ENCODE peak calls at places on chromosomes 11 and 22, in four cellular contexts. P is H1, I is mesenchymal stem cell, N is IMR-90. Z is an unnamed sample.
A peak's percentile ranks its signal among the peaks of the same experiment; 100 is the strongest.

GRCh38 chr22:49664891-49665290 is 162.8 kb downstream of the BRD1 start:
- DNase-seq in N (no peak), P (no peak), I (no peak), Z (peak; percentile 18)

GRCh38 chr11:67434395-67434881 is 3.0 kb downstream of the PTPRCAP start:
- DNase-seq in I (no peak), N (no peak), P (no peak), Z (no peak)

GRCh38 chr22:39219071-39220050 is 25.4 kb downstream of the PDGFB start:
- DNase-seq in N (no peak), I (no peak), P (no peak), Z (peak; percentile 26)

GRCh38 chr11:93861808-93862207 is 11.4 kb upstream of the VSTM5 start:
- DNase-seq in P (no peak), I (no peak), N (no peak), Z (no peak)

GRCh38 chr11:120523196-120523595 is 11.6 kb downstream of the GRIK4 start:
- DNase-seq in P (no peak), I (no peak), N (no peak), Z (peak; percentile 43)

GRCh38 chr22:49670610-49671330 is 156.9 kb downstream of the BRD1 start:
- DNase-seq in N (no peak), P (no peak), I (no peak), Z (peak; percentile 54)

GRCh38 chr11:102522332-102523207 is 8.0 kb downstream of the MMP7 start:
- DNase-seq in P (no peak), N (no peak), I (no peak), Z (no peak)

GRCh38 chr22:39592104-39593060 is 21.8 kb downstream of the CACNA1I start:
- DNase-seq in I (peak; percentile 85), P (no peak), N (peak; percentile 80), Z (no peak)

GRCh38 chr11:83865636-83866461 is 579.7 kb upstream of the CCDC90B start:
- DNase-seq in N (peak; percentile 49), I (peak; percentile 89), P (no peak), Z (no peak)

GRCh38 chr11:87290304-87290922 is 252.7 kb downstream of the TMEM135 start:
- DNase-seq in I (peak; percentile 69), P (no peak), N (peak; percentile 64), Z (no peak)

GRCh38 chr11:47466701-47467250 is 17.8 kb upstream of the RAPSN start:
- DNase-seq in N (no peak), P (no peak), I (no peak), Z (no peak)

GRCh38 chr11:103681855-103682254 is 354.6 kb upstream of the DDI1 start:
- DNase-seq in I (no peak), N (no peak), P (no peak), Z (no peak)

GRCh38 chr11:32312865-32313403 is 122.4 kb downstream of the WT1 start:
- DNase-seq in I (peak; percentile 72), N (peak; percentile 52), P (no peak), Z (peak; percentile 73)

GRCh38 chr11:579830-580601 is 3.7 kb downstream of the PHRF1 start:
- DNase-seq in N (peak; percentile 25), P (no peak), I (no peak), Z (no peak)

GRCh38 chr11:86608251-86608799 is 64.1 kb downstream of the ME3 start:
- DNase-seq in I (peak; percentile 80), N (peak; percentile 80), P (no peak), Z (peak; percentile 64)

GRCh38 chr11:22681281-22681812 is 14.9 kb downstream of the GAS2 start:
- DNase-seq in P (no peak), I (no peak), N (no peak), Z (no peak)

GRCh38 chr22:26362471-26362870 is 66.6 kb upstream of the ASPHD2 start:
- DNase-seq in N (peak; percentile 6), P (no peak), I (no peak), Z (no peak)

GRCh38 chr11:29190313-29190712 is 826.5 kb downstream of the KCNA4 start:
- DNase-seq in I (no peak), P (no peak), N (no peak), Z (no peak)

GRCh38 chr11:528815-529728 is 6.3 kb downstream of the HRAS start:
- DNase-seq in I (no peak), N (no peak), P (no peak), Z (no peak)

GRCh38 chr22:35315855-35316745 is 16.4 kb downstream of the TOM1 start:
- DNase-seq in N (no peak), P (no peak), I (no peak), Z (no peak)

GRCh38 chr22:27809226-27809625 is 7.7 kb upstream of the MN1 start:
- DNase-seq in N (no peak), P (no peak), I (no peak), Z (peak; percentile 52)

GRCh38 chr11:6531267-6531752 is 34.2 kb downstream of the DNHD1 start:
- DNase-seq in N (peak; percentile 52), I (peak; percentile 72), P (no peak), Z (no peak)

GRCh38 chr11:118398797-118399564 is 2.4 kb upstream of the ATP5MG start:
- DNase-seq in I (peak; percentile 3), P (no peak), N (peak; percentile 26), Z (no peak)

GRCh38 chr11:120511804-120512726 is 517 bp downstream of the GRIK4 start:
- DNase-seq in N (no peak), P (no peak), I (no peak), Z (no peak)

GRCh38 chr11:40722179-40722795 is 737.2 kb downstream of the LRRC4C start:
- DNase-seq in N (peak; percentile 0), P (no peak), I (peak; percentile 21), Z (peak; percentile 71)

GRCh38 chr11:61162092-61162935 is 1.1 kb upstream of the VPS37C start:
- DNase-seq in I (peak; percentile 17), P (no peak), N (peak; percentile 44), Z (no peak)

GRCh38 chr11:2998073-2998850 is 6.1 kb upstream of the NAP1L4 start:
- DNase-seq in N (no peak), P (no peak), I (no peak), Z (no peak)

GRCh38 chr11:37449146-37449545 is 851.1 kb upstream of the RAG2 start:
- DNase-seq in I (peak; percentile 51), N (peak; percentile 68), P (no peak), Z (no peak)

GRCh38 chr11:43689167-43689566 is 8.6 kb downstream of the HSD17B12 start:
- DNase-seq in N (no peak), P (no peak), I (no peak), Z (no peak)

GRCh38 chr22:31977939-31978338 is 33.6 kb downstream of the YWHAH start:
- DNase-seq in N (no peak), P (no peak), I (no peak), Z (no peak)

GRCh38 chr11:98964146-98964545 is 56.6 kb upstream of the CNTN5 start:
- DNase-seq in N (no peak), I (no peak), P (no peak), Z (no peak)

GRCh38 chr11:98965358-98965757 is 55.4 kb upstream of the CNTN5 start:
- DNase-seq in I (no peak), N (no peak), P (no peak), Z (no peak)

GRCh38 chr11:98965775-98966174 is 55.0 kb upstream of the CNTN5 start:
- DNase-seq in N (no peak), I (no peak), P (no peak), Z (no peak)

DNA sequence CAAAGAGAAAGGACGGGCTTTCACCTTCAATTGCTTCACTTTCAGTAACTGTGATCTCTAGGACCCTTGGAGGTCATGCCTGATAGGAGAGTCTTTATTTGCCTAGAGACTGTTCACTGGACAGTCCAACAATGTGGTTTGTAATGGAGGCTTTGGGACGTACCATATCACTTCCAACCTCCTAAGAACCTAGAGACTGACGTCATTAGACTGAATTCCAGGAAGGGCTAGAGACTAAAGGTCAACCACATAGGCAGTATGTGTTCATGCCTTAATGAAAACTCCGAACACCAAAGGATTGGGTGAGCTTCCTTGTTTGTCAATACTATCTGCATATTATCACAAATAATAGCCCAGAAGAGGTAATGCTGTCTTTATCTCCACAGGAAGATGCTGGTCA is 53.7 kb upstream of the CNTN5 start:
- DNase-seq in P (no peak), N (no peak), I (no peak), Z (no peak)
- H4K8ac ChIP-seq in P (no peak overlapping the region), N (no peak overlapping the region), I (no peak overlapping the region), Z (no peak overlapping the region)

GRCh38 chr11:63762662-63763505 is 5.7 kb downstream of the ZFTA start:
- DNase-seq in N (no peak), P (no peak), I (peak; percentile 43), Z (peak; percentile 58)
- H4K91ac ChIP-seq in N (no peak overlapping the region), P (peak overlapping the region; percentile 90), I (peak overlapping the region; percentile 50), Z (no peak overlapping the region)

GRCh38 chr11:109885006-109885405 is 208.2 kb upstream of the ZC3H12C start:
- DNase-seq in N (no peak), P (no peak), I (no peak), Z (no peak)

GRCh38 chr11:109884501-109884900 is 208.7 kb upstream of the ZC3H12C start:
- DNase-seq in N (no peak), I (no peak), P (no peak), Z (no peak)
- H4K8ac ChIP-seq in N (no peak overlapping the region), I (no peak overlapping the region), P (no peak overlapping the region), Z (no peak overlapping the region)

GRCh38 chr11:12226093-12226492 is 115.7 kb downstream of the MICAL2 start:
- DNase-seq in N (no peak), I (no peak), P (no peak), Z (no peak)

GRCh38 chr11:12222099-12222751 is 111.8 kb downstream of the MICAL2 start:
- DNase-seq in N (no peak), P (no peak), I (no peak), Z (no peak)

GRCh38 chr11:12223771-12224536 is 113.6 kb downstream of the MICAL2 start:
- DNase-seq in I (no peak), P (no peak), N (peak; percentile 27), Z (no peak)

GRCh38 chr11:12225046-12225739 is 114.8 kb downstream of the MICAL2 start:
- DNase-seq in I (no peak), P (no peak), N (no peak), Z (no peak)

GRCh38 chr11:12224537-12224893 is 114.1 kb downstream of the MICAL2 start:
- DNase-seq in P (no peak), I (no peak), N (peak; percentile 94), Z (no peak)
- H4K91ac ChIP-seq in P (no peak overlapping the region), I (no peak overlapping the region), N (peak overlapping the region; percentile 92), Z (no peak overlapping the region)

Z was measured in H9.